ENCODE peak calls at places on chromosomes 3 and 15, in eight cellular contexts. F, I, T, W, Q, J, G and K are unnamed samples.

GRCh38 chr15:77030928-77031375 is 36.0 kb downstream of the PSTPIP1 start:
- DNase-seq in F (no peak), I (no peak), T (peak; percentile 75), W (no peak), Q (no peak), J (no peak), G (no peak), K (no peak)

GRCh38 chr15:36757189-36757814 is 177.9 kb downstream of the CDIN1 start:
- DNase-seq in F (no peak), I (no peak), T (no peak), W (peak; percentile 69), Q (no peak), J (no peak), G (no peak), K (no peak)

GRCh38 chr3:30353711-30354467 is 252.5 kb upstream of the TGFBR2 start:
- DNase-seq in F (no peak), I (peak; percentile 80), T (no peak), W (no peak), Q (no peak), J (no peak), G (peak; percentile 86), K (no peak)

GRCh38 chr3:81214626-81215025 is 546.8 kb downstream of the GBE1 start:
- DNase-seq in F (no peak), I (no peak), T (no peak), W (no peak), Q (no peak), J (no peak), G (no peak), K (no peak)

GRCh38 chr3:32062950-32063582 is 43.4 kb upstream of the GPD1L start:
- DNase-seq in F (no peak), I (no peak), T (no peak), W (no peak), Q (no peak), J (no peak), G (no peak), K (no peak)

GRCh38 chr3:139689122-139689521 is 11.3 kb upstream of the NMNAT3 start:
- DNase-seq in F (no peak), I (no peak), T (no peak), W (no peak), Q (no peak), J (no peak), G (no peak), K (no peak)

GRCh38 chr3:61580982-61581654 is 19.7 kb downstream of the PTPRG start:
- DNase-seq in F (no peak), I (no peak), T (no peak), W (no peak), Q (no peak), J (no peak), G (no peak), K (no peak)

GRCh38 chr3:67940200-67940952 is 286.0 kb upstream of the SUCLG2 start:
- DNase-seq in F (no peak), I (no peak), T (no peak), W (no peak), Q (no peak), J (peak; percentile 0), G (no peak), K (no peak)

GRCh38 chr3:43153189-43154083 is 47.6 kb upstream of the POMGNT2 start:
- DNase-seq in F (no peak), I (no peak), T (peak; percentile 89), W (no peak), Q (no peak), J (no peak), G (no peak), K (no peak)